ENCODE peak calls at places on chromosomes 16 and 17, in four cellular contexts. J is PC-3, W is Caco-2, F is AG04449. N is an unnamed sample.

GRCh38 chr16:52825882-52826281 is 226.8 kb downstream of the CHD9NB start:
- DNase-seq in F (no peak), W (no peak), J (no peak), N (no peak)

GRCh38 chr17:32490101-32490482 is 3.3 kb downstream of the CDK5R1 start:
- DNase-seq in J (no peak), W (no peak), F (no peak), N (no peak)

GRCh38 chr16:72894291-72895151 is 153.4 kb downstream of the ZFHX3 start:
- DNase-seq in W (no peak), F (no peak), J (no peak), N (no peak)

GRCh38 chr16:86752582-86753175 is 174.3 kb downstream of the FOXL1 start:
- DNase-seq in J (no peak), F (no peak), W (no peak), N (no peak)

GRCh38 chr17:16622540-16623277 is 30.9 kb downstream of the ZNF624 start:
- DNase-seq in J (no peak), F (no peak), W (no peak), N (no peak)

GRCh38 chr17:53721101-53721500 is 101.6 kb upstream of the KIF2B start:
- DNase-seq in F (no peak), J (no peak), W (no peak), N (no peak)

GRCh38 chr17:78648293-78648692 is 71.1 kb upstream of the DNAH17 start:
- DNase-seq in W (no peak), F (no peak), J (no peak), N (no peak)

GRCh38 chr16:69861276-69862030 is 89.7 kb upstream of the CLEC18A start:
- DNase-seq in F (peak), W (no peak), J (no peak), N (peak)

GRCh38 chr16:89689142-89689541 is 2.7 kb downstream of the CDK10 start:
- DNase-seq in F (no peak), J (no peak), W (no peak), N (no peak)

GRCh38 chr17:64128787-64129514 is 993 bp downstream of the ERN1 start:
- DNase-seq in W (no peak), J (peak), F (no peak), N (peak)

GRCh38 chr17:77571562-77571981 is 386.9 kb upstream of the TNRC6C start:
- DNase-seq in W (no peak), F (no peak), J (no peak), N (no peak)

GRCh38 chr17:62398891-62399290 is 18.5 kb downstream of the EFCAB3 start:
- DNase-seq in W (no peak), J (no peak), F (no peak), N (no peak)

GRCh38 chr16:67668495-67669157 is 2.0 kb downstream of the C16orf86 start:
- DNase-seq in F (no peak), J (no peak), W (no peak), N (no peak)
- TF ChIP-seq CTCF in F (no peak), J (peak), W (peak), N (peak)

GRCh38 chr16:21100447-21100846 is 50.2 kb downstream of the DNAH3 start:
- DNase-seq in F (no peak), W (no peak), J (peak), N (peak)

GRCh38 chr16:21092951-21093350 is 57.7 kb downstream of the DNAH3 start:
- DNase-seq in W (no peak), J (no peak), F (no peak), N (no peak)

GRCh38 chr16:21101631-21102420 is 48.8 kb downstream of the DNAH3 start:
- DNase-seq in J (peak), F (no peak), W (peak), N (peak)

GRCh38 chr16:21097151-21097550 is 53.5 kb downstream of the DNAH3 start:
- DNase-seq in F (no peak), W (no peak), J (no peak), N (peak)
- TF ChIP-seq CTCF in F (no peak), W (no peak), J (no peak), N (no peak)

GRCh38 chr16:30407794-30408534 is 558 bp downstream of the ZNF771 start:
- DNase-seq in J (no peak), F (no peak), W (no peak), N (peak)

GRCh38 chr16:30401768-30402425 is 5.5 kb upstream of the ZNF771 start:
- DNase-seq in F (no peak), W (peak), J (no peak), N (no peak)

GRCh38 chr16:30409125-30410060 is 2.0 kb downstream of the ZNF771 start:
- DNase-seq in J (peak), F (peak), W (peak), N (peak)

GRCh38 chr16:30406911-30407793 is at the start of gene ZNF771:
- DNase-seq in W (peak), F (peak), J (peak), N (peak)
- TF ChIP-seq CTCF in W (no peak), F (no peak), J (no peak), N (peak)

DNA sequence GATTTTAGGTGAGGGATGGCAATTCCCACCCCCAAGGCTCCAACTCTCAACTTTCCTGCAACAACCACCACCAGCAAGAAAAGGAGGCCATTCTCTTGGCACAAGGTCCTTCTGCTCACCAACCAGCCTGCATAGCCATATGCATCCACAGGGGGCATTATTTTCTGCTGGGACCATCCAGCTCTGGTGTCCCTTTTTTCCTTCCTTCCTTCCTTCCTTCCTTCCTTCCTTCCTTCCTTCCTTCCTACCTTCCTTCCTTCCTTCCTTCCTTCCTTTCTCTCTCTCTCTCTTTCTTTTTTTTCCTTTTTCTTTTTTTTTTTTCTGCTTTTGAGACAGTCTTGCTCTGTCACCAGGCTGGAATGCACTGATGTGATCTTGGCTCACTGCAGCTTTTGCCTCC is 21.1 kb upstream of the COX10 start:
- DNase-seq in F (no peak), W (peak), J (peak), N (no peak)
- TF ChIP-seq CTCF in F (peak), W (no peak), J (peak), N (peak)